ENCODE peak calls at places on chromosome 12, in six cellular contexts. One of them, this sample, is unnamed.
A peak's percentile ranks its signal among the peaks of the same experiment; 100 is the strongest.

GRCh38 chr12:5921966-5922365 is 23.1 kb downstream of the ANO2 start:
- DNase-seq in HT-29: no peak
- DNase-seq in astrocyte of the spinal cord: no peak
- DNase-seq in GM19239: no peak
- DNase-seq in activated CD4-positive, alpha-beta T cell treated with anti-CD3 and anti-CD28 coated beads, Interleukin-2, amount 50 U/mL, for 24 hours: no peak
- DNase-seq in NCI-H69: no peak
- DNase-seq in this sample: no peak

GRCh38 chr12:31958601-31959000 is 614 bp upstream of the RESF1 start:
- DNase-seq in astrocyte of the spinal cord: no peak
- DNase-seq in activated CD4-positive, alpha-beta T cell treated with anti-CD3 and anti-CD28 coated beads, Interleukin-2, amount 50 U/mL, for 24 hours: no peak
- DNase-seq in HT-29: no peak
- DNase-seq in GM19239: no peak
- DNase-seq in NCI-H69: peak; percentile 89
- DNase-seq in this sample: no peak

GRCh38 chr12:82912406-82912805 is 225.7 kb downstream of the TMTC2 start:
- DNase-seq in GM19239: no peak
- DNase-seq in NCI-H69: no peak
- DNase-seq in astrocyte of the spinal cord: peak; percentile 25
- DNase-seq in HT-29: no peak
- DNase-seq in activated CD4-positive, alpha-beta T cell treated with anti-CD3 and anti-CD28 coated beads, Interleukin-2, amount 50 U/mL, for 24 hours: no peak
- DNase-seq in this sample: no peak

GRCh38 chr12:77940566-77940965 is 109.9 kb downstream of the NAV3 start:
- DNase-seq in activated CD4-positive, alpha-beta T cell treated with anti-CD3 and anti-CD28 coated beads, Interleukin-2, amount 50 U/mL, for 24 hours: no peak
- DNase-seq in GM19239: no peak
- DNase-seq in astrocyte of the spinal cord: no peak
- DNase-seq in NCI-H69: no peak
- DNase-seq in HT-29: no peak
- DNase-seq in this sample: no peak

GRCh38 chr12:130090564-130090963 is 71.7 kb upstream of the FZD10 start:
- DNase-seq in activated CD4-positive, alpha-beta T cell treated with anti-CD3 and anti-CD28 coated beads, Interleukin-2, amount 50 U/mL, for 24 hours: no peak
- DNase-seq in astrocyte of the spinal cord: no peak
- DNase-seq in HT-29: no peak
- DNase-seq in NCI-H69: no peak
- DNase-seq in GM19239: no peak
- DNase-seq in this sample: no peak

GRCh38 chr12:7667025-7667575 is 1.4 kb upstream of the APOBEC1 start:
- DNase-seq in activated CD4-positive, alpha-beta T cell treated with anti-CD3 and anti-CD28 coated beads, Interleukin-2, amount 50 U/mL, for 24 hours: no peak
- DNase-seq in GM19239: no peak
- DNase-seq in NCI-H69: no peak
- DNase-seq in astrocyte of the spinal cord: no peak
- DNase-seq in HT-29: peak; percentile 39
- DNase-seq in this sample: peak; percentile 18

GRCh38 chr12:5506295-5506694 is 74.4 kb downstream of the NTF3 start:
- DNase-seq in astrocyte of the spinal cord: no peak
- DNase-seq in activated CD4-positive, alpha-beta T cell treated with anti-CD3 and anti-CD28 coated beads, Interleukin-2, amount 50 U/mL, for 24 hours: no peak
- DNase-seq in GM19239: no peak
- DNase-seq in HT-29: no peak
- DNase-seq in NCI-H69: no peak
- DNase-seq in this sample: no peak

GRCh38 chr12:70849265-70849960 is 71.1 kb downstream of the PTPRR start:
- DNase-seq in GM19239: no peak
- DNase-seq in HT-29: peak; percentile 68
- DNase-seq in NCI-H69: peak; percentile 1
- DNase-seq in astrocyte of the spinal cord: peak; percentile 20
- DNase-seq in activated CD4-positive, alpha-beta T cell treated with anti-CD3 and anti-CD28 coated beads, Interleukin-2, amount 50 U/mL, for 24 hours: no peak
- DNase-seq in this sample: no peak

GRCh38 chr12:89117448-89118034 is 234.8 kb downstream of the DUSP6 start:
- DNase-seq in activated CD4-positive, alpha-beta T cell treated with anti-CD3 and anti-CD28 coated beads, Interleukin-2, amount 50 U/mL, for 24 hours: no peak
- DNase-seq in HT-29: peak; percentile 80
- DNase-seq in astrocyte of the spinal cord: no peak
- DNase-seq in GM19239: no peak
- DNase-seq in NCI-H69: peak; percentile 21
- DNase-seq in this sample: no peak

GRCh38 chr12:22631863-22632463 is 7.0 kb downstream of the ETNK1 start:
- DNase-seq in NCI-H69: peak; percentile 20
- DNase-seq in HT-29: peak; percentile 53
- DNase-seq in astrocyte of the spinal cord: peak; percentile 22
- DNase-seq in activated CD4-positive, alpha-beta T cell treated with anti-CD3 and anti-CD28 coated beads, Interleukin-2, amount 50 U/mL, for 24 hours: no peak
- DNase-seq in GM19239: no peak
- DNase-seq in this sample: peak; percentile 16

GRCh38 chr12:106229036-106229591 is 18.7 kb downstream of the CKAP4 start:
- DNase-seq in activated CD4-positive, alpha-beta T cell treated with anti-CD3 and anti-CD28 coated beads, Interleukin-2, amount 50 U/mL, for 24 hours: no peak
- DNase-seq in GM19239: no peak
- DNase-seq in astrocyte of the spinal cord: no peak
- DNase-seq in NCI-H69: no peak
- DNase-seq in HT-29: no peak
- DNase-seq in this sample: no peak

GRCh38 chr12:26135010-26135420 is 10.2 kb upstream of the BHLHE41 start:
- DNase-seq in activated CD4-positive, alpha-beta T cell treated with anti-CD3 and anti-CD28 coated beads, Interleukin-2, amount 50 U/mL, for 24 hours: no peak
- DNase-seq in HT-29: peak; percentile 54
- DNase-seq in GM19239: no peak
- DNase-seq in NCI-H69: peak; percentile 11
- DNase-seq in astrocyte of the spinal cord: peak; percentile 87
- DNase-seq in this sample: no peak

GRCh38 chr12:12461923-12462315 is 100.7 kb downstream of the DUSP16 start:
- DNase-seq in astrocyte of the spinal cord: no peak
- DNase-seq in activated CD4-positive, alpha-beta T cell treated with anti-CD3 and anti-CD28 coated beads, Interleukin-2, amount 50 U/mL, for 24 hours: no peak
- DNase-seq in HT-29: no peak
- DNase-seq in NCI-H69: no peak
- DNase-seq in GM19239: no peak
- DNase-seq in this sample: no peak

GRCh38 chr12:8088574-8088973 is 6.5 kb downstream of the NECAP1 start:
- DNase-seq in GM19239: no peak
- DNase-seq in HT-29: no peak
- DNase-seq in NCI-H69: no peak
- DNase-seq in activated CD4-positive, alpha-beta T cell treated with anti-CD3 and anti-CD28 coated beads, Interleukin-2, amount 50 U/mL, for 24 hours: no peak
- DNase-seq in astrocyte of the spinal cord: no peak
- DNase-seq in this sample: no peak

GRCh38 chr12:55647027-55647426 is 10.3 kb downstream of the OR10P1 start:
- DNase-seq in HT-29: no peak
- DNase-seq in GM19239: no peak
- DNase-seq in NCI-H69: no peak
- DNase-seq in astrocyte of the spinal cord: no peak
- DNase-seq in activated CD4-positive, alpha-beta T cell treated with anti-CD3 and anti-CD28 coated beads, Interleukin-2, amount 50 U/mL, for 24 hours: no peak
- DNase-seq in this sample: no peak